ENCODE peak calls at places on chromosomes 5 and 9, in seven cellular contexts. T is anterior cingulate cortex, X is heart left ventricle, O is WERI-Rb-1, Z is Kasumi-1, N is B cell, W is iPS-NIHi11. K is an unnamed sample.

GRCh38 chr5:135824541-135825041 is 9.9 kb upstream of the SLC25A48 start:
- DNase-seq in T (no peak), X (no peak), O (no peak), Z (no peak), N (no peak), W (no peak), K (no peak)

GRCh38 chr9:126698251-126698650 is 84.5 kb downstream of the LMX1B start:
- DNase-seq in T (no peak), X (no peak), O (no peak), Z (no peak), N (no peak), W (no peak), K (no peak)

GRCh38 chr5:117812866-117813265 is 1175.5 kb downstream of the DTWD2 start:
- DNase-seq in T (no peak), X (no peak), O (no peak), Z (no peak), N (no peak), W (no peak), K (no peak)

GRCh38 chr9:70421272-70422180 is 7.1 kb upstream of the KLF9 start:
- DNase-seq in T (peak; percentile 36), X (peak; percentile 39), O (peak; percentile 9), Z (peak; percentile 48), N (peak; percentile 20), W (no peak), K (peak; percentile 23)

GRCh38 chr5:132017738-132018625 is 6.5 kb upstream of the ACSL6 start:
- DNase-seq in T (no peak), X (no peak), O (peak; percentile 2), Z (no peak), N (no peak), W (no peak), K (no peak)

GRCh38 chr9:107737987-107738743 is 248.6 kb upstream of the KLF4 start:
- DNase-seq in T (no peak), X (peak; percentile 52), O (no peak), Z (no peak), N (no peak), W (no peak), K (no peak)

GRCh38 chr9:128143409-128144238 is 5.6 kb upstream of the LCN2 start:
- DNase-seq in T (no peak), X (no peak), O (no peak), Z (no peak), N (no peak), W (no peak), K (no peak)

GRCh38 chr9:5832543-5833529 is at the start of gene ERMP1:
- DNase-seq in T (peak; percentile 88), X (peak; percentile 87), O (peak; percentile 87), Z (peak; percentile 48), N (peak; percentile 93), W (peak; percentile 91), K (peak; percentile 85)